ENCODE peak calls at places on chromosome 20, in nine cellular contexts. X is astrocyte of the spinal cord, V is Caco-2, D is thyroid gland, O is left lung, A is cardiac muscle cell, Q is tibial nerve, G is A549, R is adrenal gland. T is an unnamed sample.

GRCh38 chr20:54622338-54623280 is 147.2 kb downstream of the DOK5 start:
- DNase-seq in R (peak; percentile 64), A (no peak), D (no peak), V (no peak), Q (peak; percentile 17), G (no peak), X (peak; percentile 16), O (no peak), T (no peak)

GRCh38 chr20:38881806-38882440 is 44.3 kb upstream of the FAM83D start:
- DNase-seq in O (no peak), G (no peak), Q (no peak), R (no peak), A (no peak), V (no peak), X (no peak), D (no peak), T (no peak)

GRCh38 chr20:13286600-13286999 is 65.5 kb downstream of the ISM1 start:
- DNase-seq in D (peak; percentile 93), Q (no peak), O (peak; percentile 47), A (no peak), R (no peak), X (no peak), G (no peak), V (no peak), T (no peak)

GRCh38 chr20:51574248-51575033 is 31.9 kb upstream of the NFATC2 start:
- DNase-seq in D (no peak), G (no peak), V (no peak), Q (no peak), R (no peak), A (no peak), O (no peak), X (no peak), T (no peak)

GRCh38 chr20:64142546-64142945 is 21.7 kb upstream of the MYT1 start:
- DNase-seq in V (no peak), A (no peak), O (peak; percentile 43), R (no peak), Q (no peak), G (no peak), X (no peak), D (no peak), T (no peak)

GRCh38 chr20:51276331-51276730 is 253.4 kb upstream of the KCNG1 start:
- DNase-seq in G (no peak), X (no peak), A (no peak), D (no peak), R (no peak), O (no peak), Q (no peak), V (peak; percentile 25), T (no peak)

GRCh38 chr20:9040874-9041524 is 27.9 kb upstream of the PLCB4 start:
- DNase-seq in O (no peak), Q (no peak), R (no peak), G (no peak), X (peak; percentile 55), A (no peak), V (no peak), D (no peak), T (no peak)

GRCh38 chr20:4225778-4226177 is 210.4 kb upstream of the RNF24 start:
- DNase-seq in G (no peak), X (peak; percentile 97), V (no peak), A (no peak), D (no peak), O (no peak), R (peak; percentile 72), Q (no peak), T (no peak)

GRCh38 chr20:13683833-13684232 is 45.1 kb upstream of the TASP1 start:
- DNase-seq in D (no peak), X (no peak), O (no peak), V (no peak), A (no peak), Q (no peak), R (no peak), G (no peak), T (no peak)

DNA sequence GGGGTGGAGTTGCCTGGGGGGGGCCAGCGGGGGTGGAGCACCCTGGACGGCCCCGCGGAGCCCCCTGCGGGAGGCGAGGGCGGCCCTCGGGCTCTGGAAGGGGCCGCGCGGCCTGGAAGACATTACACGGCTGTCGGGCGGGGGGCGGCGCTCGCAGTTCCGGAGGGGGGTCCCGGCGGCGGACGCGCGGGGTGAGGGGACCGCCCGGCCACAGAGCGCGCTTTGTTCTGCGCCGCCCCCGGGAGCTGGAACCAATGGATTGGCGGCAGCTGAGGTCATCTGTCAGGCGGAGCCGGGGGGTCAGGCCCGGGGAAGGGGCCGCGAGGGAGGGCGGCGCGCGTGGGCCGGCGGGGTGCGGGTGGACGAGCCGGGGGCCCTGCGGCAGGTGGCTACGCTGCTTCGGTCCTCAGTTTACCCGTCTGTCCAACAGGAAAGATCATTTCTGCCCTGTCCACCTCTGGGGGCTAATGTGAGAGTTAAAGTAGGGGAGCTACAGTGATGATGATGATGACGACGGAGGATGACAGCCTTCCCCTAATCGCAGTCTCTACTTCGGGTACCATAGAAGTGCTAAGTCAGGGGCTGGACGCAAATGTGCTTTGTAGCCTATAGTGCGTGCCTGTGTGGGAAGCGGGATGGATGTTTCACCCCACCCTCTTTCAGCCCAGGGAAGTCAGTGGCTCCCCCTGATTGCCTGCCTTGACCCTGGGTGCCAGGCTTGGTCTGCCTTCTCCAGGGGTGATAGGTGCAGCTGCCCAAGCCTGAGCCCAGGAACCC is 10.4 kb downstream of the SRXN1 start:
- DNase-seq in A (no peak), V (no peak), R (no peak), G (no peak), O (peak; percentile 76), D (peak; percentile 28), Q (no peak), X (no peak), T (no peak)
- H3K4me3 ChIP-seq in A (no peak overlapping the region), V (no peak overlapping the region), R (peak overlapping the region; percentile 53), G (peak overlapping the region; percentile 15), O (peak overlapping the region; percentile 14), D (no peak overlapping the region), Q (peak overlapping the region; percentile 50), X (no peak overlapping the region), T (no peak overlapping the region)

GRCh38 chr20:52578559-52578958 is 387.0 kb upstream of the ZFP64 start:
- DNase-seq in D (no peak), G (no peak), X (no peak), O (no peak), Q (no peak), A (no peak), R (no peak), V (peak; percentile 38), T (no peak)
- H3K4me3 ChIP-seq in D (no peak overlapping the region), G (no peak overlapping the region), X (no peak overlapping the region), O (no peak overlapping the region), Q (no peak overlapping the region), A (no peak overlapping the region), R (no peak overlapping the region), V (no peak overlapping the region), T (no peak overlapping the region)

GRCh38 chr20:24996449-24997195 is 4.1 kb upstream of the APMAP start:
- DNase-seq in O (no peak), A (no peak), X (no peak), G (no peak), R (peak; percentile 35), Q (no peak), D (no peak), V (no peak), T (no peak)

GRCh38 chr20:24995741-24996448 is 3.3 kb upstream of the APMAP start:
- DNase-seq in Q (no peak), O (no peak), A (no peak), R (peak; percentile 47), V (no peak), X (peak; percentile 5), G (no peak), D (no peak), T (no peak)

GRCh38 chr20:24993337-24994185 is 1.0 kb upstream of the APMAP start:
- DNase-seq in O (no peak), Q (no peak), D (no peak), G (peak; percentile 71), V (no peak), A (no peak), R (no peak), X (peak; percentile 65), T (peak; percentile 54)

GRCh38 chr20:24994186-24994465 is 1.6 kb upstream of the APMAP start:
- DNase-seq in O (no peak), V (no peak), A (no peak), R (no peak), D (no peak), X (no peak), G (no peak), Q (no peak), T (no peak)

GRCh38 chr20:24994470-24995368 is 2.2 kb upstream of the APMAP start:
- DNase-seq in A (peak; percentile 82), Q (peak; percentile 93), G (peak; percentile 91), V (peak; percentile 89), O (no peak), D (peak; percentile 80), R (peak; percentile 94), X (peak; percentile 71), T (peak; percentile 81)
- H3K4me3 ChIP-seq in A (no peak overlapping the region), Q (peak overlapping the region; percentile 26), G (no peak overlapping the region), V (no peak overlapping the region), O (no peak overlapping the region), D (no peak overlapping the region), R (no peak overlapping the region), X (peak overlapping the region; percentile 14), T (no peak overlapping the region)

DNA sequence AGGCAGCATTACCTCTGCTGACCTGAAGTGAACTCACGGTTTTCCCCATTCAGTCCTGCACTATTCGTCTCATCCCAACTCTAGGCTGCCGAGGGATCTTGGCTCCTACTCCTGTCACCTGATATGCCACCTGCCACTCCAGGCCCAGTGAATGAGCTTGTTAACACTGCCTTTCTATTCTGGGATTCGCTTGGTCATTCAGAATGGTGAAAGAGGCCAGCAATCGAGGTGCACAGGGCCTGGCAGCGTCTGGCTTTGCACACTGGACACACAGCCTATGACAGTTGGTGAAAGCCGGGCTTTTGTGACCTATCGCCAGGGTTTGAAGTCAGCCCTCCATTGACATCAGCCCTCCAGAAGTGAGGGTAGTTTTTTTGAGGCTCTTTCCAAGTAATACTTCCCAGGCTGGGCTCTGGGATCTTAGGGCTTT is 59.3 kb upstream of the MYL9 start:
- DNase-seq in Q (no peak), A (peak; percentile 64), G (no peak), R (peak; percentile 86), X (no peak), O (no peak), D (peak; percentile 86), V (no peak), T (no peak)
- H3K4me3 ChIP-seq in Q (no peak overlapping the region), A (no peak overlapping the region), G (no peak overlapping the region), R (no peak overlapping the region), X (no peak overlapping the region), O (no peak overlapping the region), D (no peak overlapping the region), V (no peak overlapping the region), T (no peak overlapping the region)

GRCh38 chr20:57386762-57387161 is 4.4 kb upstream of the RBM38 start:
- DNase-seq in R (no peak), D (no peak), A (no peak), V (no peak), O (peak; percentile 28), X (no peak), Q (no peak), G (no peak), T (no peak)
- H3K4me3 ChIP-seq in R (no peak overlapping the region), D (no peak overlapping the region), A (no peak overlapping the region), V (no peak overlapping the region), O (no peak overlapping the region), X (no peak overlapping the region), Q (no peak overlapping the region), G (no peak overlapping the region), T (no peak overlapping the region)